ENCODE peak calls at places on chromosomes 4 and X, in four cellular contexts. R, C, X and S are unnamed samples.

GRCh38 chr4:60403986-60404385 is 796.1 kb upstream of the ADGRL3 start:
- DNase-seq in X (no peak), C (no peak), R (no peak), S (no peak)

GRCh38 chrX:136162827-136163427 is 15.6 kb downstream of the FHL1 start:
- DNase-seq in X (peak; percentile 59), R (peak; percentile 63), C (peak; percentile 65), S (peak; percentile 23)

GRCh38 chrX:130296743-130297142 is 28.0 kb upstream of the ZNF280C start:
- DNase-seq in C (no peak), R (no peak), X (peak; percentile 63), S (peak; percentile 6)

GRCh38 chr4:77629885-77630284 is 24.3 kb downstream of the CXCL13 start:
- DNase-seq in C (no peak), R (no peak), X (no peak), S (no peak)

GRCh38 chr4:95507147-95507546 is 41.6 kb downstream of the UNC5C start:
- DNase-seq in C (no peak), R (no peak), X (peak; percentile 26), S (peak; percentile 27)

GRCh38 chr4:60865238-60865637 is 334.9 kb upstream of the ADGRL3 start:
- DNase-seq in C (no peak), X (peak; percentile 15), R (no peak), S (peak; percentile 30)

GRCh38 chr4:52748432-52748831 is 2.8 kb downstream of the ERVMER34-1 start:
- DNase-seq in R (no peak), X (no peak), C (no peak), S (no peak)

GRCh38 chrX:24168807-24169206 is 19.3 kb downstream of the ZFX start:
- DNase-seq in R (no peak), C (no peak), X (no peak), S (no peak)

GRCh38 chr4:113013746-113014145 is 35.7 kb upstream of the ANK2 start:
- DNase-seq in C (no peak), X (no peak), R (no peak), S (no peak)

GRCh38 chrX:22527302-22527701 is 254.6 kb downstream of the CBLL2 start:
- DNase-seq in R (no peak), C (no peak), X (no peak), S (no peak)

GRCh38 chr4:6313216-6313615 is 43.6 kb downstream of the WFS1 start:
- DNase-seq in R (no peak), C (no peak), X (no peak), S (no peak)

GRCh38 chrX:110012818-110013484 is 10.0 kb downstream of the TMEM164 start:
- DNase-seq in C (no peak), R (no peak), X (no peak), S (no peak)

GRCh38 chr4:142953171-142953570 is 107.1 kb upstream of the INPP4B start:
- DNase-seq in C (no peak), R (no peak), X (no peak), S (no peak)

GRCh38 chr4:145302725-145303124 is 122.3 kb upstream of the OTUD4 start:
- DNase-seq in R (no peak), C (no peak), X (no peak), S (no peak)

GRCh38 chrX:10360121-10360520 is 203.3 kb downstream of the CLCN4 start:
- DNase-seq in X (peak; percentile 11), R (no peak), C (no peak), S (peak; percentile 16)

GRCh38 chr4:850323-850945 is 24.5 kb upstream of the CPLX1 start:
- DNase-seq in X (no peak), R (peak; percentile 20), C (no peak), S (no peak)

GRCh38 chr4:40918330-40918729 is 168.6 kb downstream of the NSUN7 start:
- DNase-seq in C (no peak), X (peak; percentile 88), R (peak; percentile 77), S (no peak)

GRCh38 chrX:10756365-10756915 is 136.1 kb upstream of the MID1 start:
- DNase-seq in R (peak; percentile 30), C (no peak), X (peak; percentile 79), S (peak; percentile 61)

GRCh38 chr4:140019619-140020367 is 134.2 kb downstream of the MAML3 start:
- DNase-seq in R (no peak), X (no peak), C (no peak), S (no peak)

GRCh38 chrX:94204524-94204923 is 530.5 kb downstream of the FAM133A start:
- DNase-seq in X (no peak), C (no peak), R (no peak), S (no peak)

GRCh38 chr4:7242766-7243165 is 50.4 kb downstream of the SORCS2 start:
- DNase-seq in X (no peak), R (no peak), C (no peak), S (no peak)

GRCh38 chrX:134570509-134570846 is 87.8 kb downstream of the PLAC1 start:
- DNase-seq in C (no peak), R (no peak), X (no peak), S (peak; percentile 36)

GRCh38 chr4:142274137-142274536 is 572.0 kb downstream of the INPP4B start:
- DNase-seq in R (no peak), X (peak; percentile 91), C (no peak), S (peak; percentile 16)

GRCh38 chr4:135098061-135098460 is 896.5 kb upstream of the PABPC4L start:
- DNase-seq in C (no peak), R (no peak), X (no peak), S (no peak)

GRCh38 chr4:702618-703048 is 3.0 kb upstream of the PCGF3 start:
- DNase-seq in C (no peak), R (no peak), X (no peak), S (no peak)

GRCh38 chr4:103567591-103567990 is 152.2 kb downstream of the TACR3 start:
- DNase-seq in R (no peak), X (no peak), C (no peak), S (peak; percentile 7)

GRCh38 chr4:84964995-84965557 is 1.4 kb downstream of the WDFY3 start:
- DNase-seq in R (no peak), X (no peak), C (no peak), S (no peak)
- H3K27ac ChIP-seq in R (peak overlapping the region; percentile 92), X (peak overlapping the region; percentile 44), C (no peak overlapping the region), S (peak overlapping the region; percentile 94)

GRCh38 chr4:146638801-146639351 is at the start of gene POU4F2:
- DNase-seq in C (no peak), R (no peak), X (no peak), S (peak; percentile 65)
- H3K27me3 ChIP-seq in C (no peaks in the 10 kb centered on the region), R (peaks cover 66% of the 10 kb centered on the region), X (peaks cover 32% of the 10 kb centered on the region), S (peaks cover 99% of the 10 kb centered on the region)

GRCh38 chr4:42767669-42768068 is 110.8 kb upstream of the ATP8A1 start:
- DNase-seq in C (no peak), R (no peak), X (no peak), S (no peak)

GRCh38 chr4:42768125-42768748 is 111.3 kb upstream of the ATP8A1 start:
- DNase-seq in C (no peak), X (no peak), R (no peak), S (no peak)
- TF ChIP-seq CTCF in C (peak; percentile 8), X (no peak), R (no peak), S (no peak)

DNA sequence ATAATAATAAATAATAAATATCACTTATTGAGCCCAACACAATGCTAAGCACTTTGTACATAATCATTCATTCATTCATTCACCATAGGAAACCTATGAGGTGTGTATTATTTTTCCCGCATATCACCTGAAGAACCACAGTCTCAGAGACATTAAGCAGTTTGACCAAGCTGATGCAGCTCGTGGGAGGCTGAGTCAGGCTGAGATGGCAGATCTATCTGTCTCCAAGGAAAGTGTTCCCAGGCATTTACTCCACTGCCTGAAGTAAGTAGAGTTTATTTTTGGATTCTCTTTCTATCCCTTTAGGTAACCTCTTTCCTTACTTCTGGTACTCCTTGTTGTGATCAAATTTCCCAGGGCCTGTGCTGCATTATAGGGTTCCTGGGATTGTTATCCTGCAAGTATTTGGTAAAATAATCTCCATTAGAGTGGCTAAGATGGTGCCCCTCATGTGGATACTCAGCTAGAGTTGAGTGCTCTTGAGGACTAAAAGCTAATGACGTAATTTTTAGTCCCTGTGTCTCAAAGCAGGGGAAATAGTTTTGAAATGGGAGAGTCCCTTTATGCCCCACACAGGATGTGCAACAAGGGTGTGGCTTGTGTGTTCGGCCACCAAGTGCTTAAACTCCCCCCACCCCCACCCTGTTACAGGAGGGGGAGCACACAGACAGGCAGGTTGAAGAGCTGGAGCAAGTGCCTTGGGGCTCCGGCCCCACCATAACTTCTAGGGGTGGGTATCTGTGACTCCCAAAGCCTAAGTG is 467.0 kb downstream of the STIM2 start:
- DNase-seq in C (no peak), R (no peak), X (no peak), S (no peak)
- H3K27ac ChIP-seq in C (no peak overlapping the region), R (no peak overlapping the region), X (no peak overlapping the region), S (no peak overlapping the region)

GRCh38 chr4:80270321-80270720 is 3.9 kb downstream of the FGF5 start:
- DNase-seq in R (no peak), C (no peak), X (peak; percentile 54), S (no peak)

GRCh38 chr4:80266902-80267380 is 477 bp downstream of the FGF5 start:
- DNase-seq in R (no peak), X (peak; percentile 60), C (no peak), S (peak; percentile 53)

GRCh38 chr4:80266267-80266901 is at the start of gene FGF5:
- DNase-seq in R (peak; percentile 66), X (peak; percentile 87), C (no peak), S (peak; percentile 63)

GRCh38 chr4:80268936-80269335 is 2.5 kb downstream of the FGF5 start:
- DNase-seq in X (peak; percentile 39), R (no peak), C (no peak), S (no peak)

DNA sequence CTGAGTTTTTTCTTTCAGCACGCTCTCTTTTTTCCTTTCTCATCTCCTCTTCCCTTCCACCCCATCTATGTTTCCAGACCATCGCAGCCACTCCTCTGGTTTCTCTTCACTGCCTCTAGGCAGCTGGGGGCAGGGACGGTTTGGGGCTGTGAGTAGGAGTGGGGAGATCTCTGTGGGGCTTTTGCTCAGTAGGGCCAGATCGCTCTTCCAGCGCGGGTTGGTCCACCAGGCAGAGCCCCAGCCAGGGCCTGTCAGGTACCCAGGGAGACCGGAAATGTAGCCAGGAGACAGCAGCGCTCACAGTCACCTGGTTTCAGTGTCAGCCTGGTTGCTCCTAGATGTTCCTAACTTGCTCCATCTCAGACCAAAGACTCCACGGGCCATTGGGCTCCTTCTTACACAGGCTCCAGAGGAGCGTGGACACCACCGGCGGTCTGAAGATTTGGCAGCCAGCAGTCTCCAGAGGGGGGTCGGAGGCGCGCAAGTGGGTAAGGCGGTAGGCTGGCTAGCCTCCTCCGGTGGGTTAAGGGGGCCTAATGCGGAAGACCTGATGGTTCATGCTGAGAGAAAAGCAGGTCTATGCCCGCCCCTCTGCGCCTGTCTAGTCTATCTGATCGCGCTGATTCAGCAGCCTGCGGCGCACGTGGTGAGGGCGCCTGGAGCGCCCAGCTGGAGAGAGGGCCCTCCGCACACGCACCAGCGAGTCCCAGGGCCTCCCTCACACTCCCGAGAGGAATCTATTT is 1.8 kb downstream of the FGF5 start:
- DNase-seq in C (no peak), X (peak; percentile 67), R (no peak), S (peak; percentile 2)
- H3K27me3 ChIP-seq in C (no peaks in the 10 kb centered on the region), X (no peaks in the 10 kb centered on the region), R (peaks cover 25% of the 10 kb centered on the region), S (peaks cover 100% of the 10 kb centered on the region)

GRCh38 chrX:107646736-107647135 is 18.4 kb downstream of the PRPS1 start:
- DNase-seq in X (no peak), C (no peak), R (no peak), S (no peak)

DNA sequence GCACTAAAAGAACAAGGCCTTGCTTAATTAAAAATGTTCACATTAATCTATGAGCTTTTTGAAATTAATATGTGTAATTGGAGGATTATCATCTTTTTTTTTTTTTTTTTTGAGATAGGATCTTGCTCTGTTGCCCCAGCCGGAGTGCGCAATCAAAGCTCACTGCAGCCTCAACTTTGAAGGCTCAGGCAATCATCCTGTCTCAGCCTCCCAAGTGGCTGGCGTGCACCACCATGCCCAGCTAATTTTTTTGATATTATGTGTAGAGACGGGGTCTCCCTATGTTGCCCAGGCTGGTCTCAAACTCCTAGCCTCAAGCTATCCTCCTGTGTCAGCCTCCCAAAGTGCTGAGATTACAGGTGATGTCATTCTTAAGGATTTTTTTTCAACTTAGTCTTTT is 20.0 kb downstream of the PRPS1 start:
- DNase-seq in X (no peak), C (no peak), R (no peak), S (no peak)
- TF ChIP-seq CTCF in X (no peak), C (no peak), R (no peak), S (no peak)